ENCODE peak calls at places on chromosomes 13 and 19, in nine cellular contexts. One of them, this sample, is unnamed.

GRCh38 chr19:1449467-1450442 is at the start of gene APC2:
- DNase-seq in foreskin keratinocyte: no peak
- DNase-seq in astrocyte: no peak
- DNase-seq in body of pancreas: no peak
- DNase-seq in heart left ventricle: no peak
- DNase-seq in ascending aorta: no peak
- DNase-seq in Karpas-422: peak; percentile 89
- DNase-seq in left lung: peak; percentile 67
- DNase-seq in IMR-90: peak; percentile 44
- DNase-seq in this sample: peak; percentile 24

GRCh38 chr13:40624338-40624737 is 42.1 kb downstream of the FOXO1 start:
- DNase-seq in IMR-90: no peak
- DNase-seq in Karpas-422: no peak
- DNase-seq in astrocyte: peak; percentile 23
- DNase-seq in body of pancreas: no peak
- DNase-seq in left lung: no peak
- DNase-seq in foreskin keratinocyte: no peak
- DNase-seq in heart left ventricle: no peak
- DNase-seq in ascending aorta: no peak
- DNase-seq in this sample: no peak

GRCh38 chr19:455031-455705 is 5.7 kb downstream of the SHC2 start:
- DNase-seq in astrocyte: no peak
- DNase-seq in ascending aorta: no peak
- DNase-seq in Karpas-422: no peak
- DNase-seq in IMR-90: no peak
- DNase-seq in left lung: peak; percentile 73
- DNase-seq in foreskin keratinocyte: no peak
- DNase-seq in body of pancreas: no peak
- DNase-seq in heart left ventricle: no peak
- DNase-seq in this sample: no peak

GRCh38 chr19:13804830-13805683 is 9.8 kb downstream of the ZSWIM4 start:
- DNase-seq in left lung: peak; percentile 83
- DNase-seq in ascending aorta: no peak
- DNase-seq in heart left ventricle: peak; percentile 63
- DNase-seq in astrocyte: no peak
- DNase-seq in IMR-90: no peak
- DNase-seq in foreskin keratinocyte: no peak
- DNase-seq in body of pancreas: peak; percentile 65
- DNase-seq in Karpas-422: no peak
- DNase-seq in this sample: no peak

GRCh38 chr13:64758520-64758919 is 2471.6 kb downstream of the PCDH9 start:
- DNase-seq in astrocyte: peak; percentile 39
- DNase-seq in Karpas-422: no peak
- DNase-seq in ascending aorta: no peak
- DNase-seq in body of pancreas: no peak
- DNase-seq in IMR-90: peak; percentile 1
- DNase-seq in heart left ventricle: no peak
- DNase-seq in foreskin keratinocyte: no peak
- DNase-seq in left lung: no peak
- DNase-seq in this sample: no peak

GRCh38 chr19:3515891-3516422 is 9.8 kb downstream of the FZR1 start:
- DNase-seq in astrocyte: peak; percentile 54
- DNase-seq in heart left ventricle: no peak
- DNase-seq in left lung: no peak
- DNase-seq in body of pancreas: no peak
- DNase-seq in Karpas-422: no peak
- DNase-seq in foreskin keratinocyte: no peak
- DNase-seq in IMR-90: peak; percentile 50
- DNase-seq in ascending aorta: no peak
- DNase-seq in this sample: no peak

GRCh38 chr13:113820813-113821651 is 42.8 kb downstream of the GAS6 start:
- DNase-seq in IMR-90: peak; percentile 99
- DNase-seq in ascending aorta: peak; percentile 33
- DNase-seq in heart left ventricle: peak; percentile 90
- DNase-seq in foreskin keratinocyte: peak; percentile 89
- DNase-seq in astrocyte: peak; percentile 98
- DNase-seq in Karpas-422: no peak
- DNase-seq in body of pancreas: peak; percentile 30
- DNase-seq in left lung: peak; percentile 80
- DNase-seq in this sample: no peak

GRCh38 chr13:30743319-30744055 is 8.1 kb downstream of the ALOX5AP start:
- DNase-seq in ascending aorta: no peak
- DNase-seq in body of pancreas: peak; percentile 12
- DNase-seq in left lung: no peak
- DNase-seq in heart left ventricle: peak; percentile 48
- DNase-seq in astrocyte: peak; percentile 100
- DNase-seq in IMR-90: peak; percentile 99
- DNase-seq in foreskin keratinocyte: peak; percentile 96
- DNase-seq in Karpas-422: no peak
- DNase-seq in this sample: no peak

GRCh38 chr19:5360003-5360820 is 19.6 kb upstream of the PTPRS start:
- DNase-seq in IMR-90: peak; percentile 29
- DNase-seq in foreskin keratinocyte: no peak
- DNase-seq in ascending aorta: no peak
- DNase-seq in body of pancreas: no peak
- DNase-seq in Karpas-422: no peak
- DNase-seq in astrocyte: peak; percentile 49
- DNase-seq in heart left ventricle: no peak
- DNase-seq in left lung: no peak
- DNase-seq in this sample: no peak

GRCh38 chr19:47107953-47108746 is 5.4 kb downstream of the ZC3H4 start:
- DNase-seq in left lung: no peak
- DNase-seq in IMR-90: peak; percentile 29
- DNase-seq in foreskin keratinocyte: no peak
- DNase-seq in body of pancreas: no peak
- DNase-seq in Karpas-422: no peak
- DNase-seq in ascending aorta: no peak
- DNase-seq in heart left ventricle: peak; percentile 11
- DNase-seq in astrocyte: peak; percentile 60
- DNase-seq in this sample: no peak

GRCh38 chr19:3852614-3853254 is 16.1 kb downstream of the ZFR2 start:
- DNase-seq in foreskin keratinocyte: peak; percentile 74
- DNase-seq in body of pancreas: peak; percentile 14
- DNase-seq in IMR-90: peak; percentile 60
- DNase-seq in heart left ventricle: no peak
- DNase-seq in astrocyte: peak; percentile 81
- DNase-seq in Karpas-422: peak; percentile 48
- DNase-seq in ascending aorta: no peak
- DNase-seq in left lung: no peak
- DNase-seq in this sample: peak; percentile 33

GRCh38 chr19:19107663-19108062 is 30.6 kb downstream of the TMEM161A start:
- DNase-seq in Karpas-422: no peak
- DNase-seq in ascending aorta: no peak
- DNase-seq in body of pancreas: no peak
- DNase-seq in IMR-90: no peak
- DNase-seq in foreskin keratinocyte: no peak
- DNase-seq in astrocyte: no peak
- DNase-seq in heart left ventricle: no peak
- DNase-seq in left lung: no peak
- DNase-seq in this sample: no peak

GRCh38 chr19:56217039-56217949 is 15.2 kb downstream of the ZSCAN5C start:
- DNase-seq in Karpas-422: no peak
- DNase-seq in body of pancreas: peak; percentile 13
- DNase-seq in heart left ventricle: peak; percentile 31
- DNase-seq in IMR-90: peak; percentile 4
- DNase-seq in ascending aorta: no peak
- DNase-seq in left lung: no peak
- DNase-seq in astrocyte: peak; percentile 29
- DNase-seq in foreskin keratinocyte: peak; percentile 71
- DNase-seq in this sample: no peak

GRCh38 chr13:29909975-29910674 is 59.7 kb upstream of the UBL3 start:
- DNase-seq in astrocyte: peak; percentile 49
- DNase-seq in ascending aorta: no peak
- DNase-seq in IMR-90: peak; percentile 78
- DNase-seq in body of pancreas: no peak
- DNase-seq in Karpas-422: no peak
- DNase-seq in foreskin keratinocyte: peak; percentile 68
- DNase-seq in heart left ventricle: peak; percentile 39
- DNase-seq in left lung: no peak
- DNase-seq in this sample: no peak

DNA sequence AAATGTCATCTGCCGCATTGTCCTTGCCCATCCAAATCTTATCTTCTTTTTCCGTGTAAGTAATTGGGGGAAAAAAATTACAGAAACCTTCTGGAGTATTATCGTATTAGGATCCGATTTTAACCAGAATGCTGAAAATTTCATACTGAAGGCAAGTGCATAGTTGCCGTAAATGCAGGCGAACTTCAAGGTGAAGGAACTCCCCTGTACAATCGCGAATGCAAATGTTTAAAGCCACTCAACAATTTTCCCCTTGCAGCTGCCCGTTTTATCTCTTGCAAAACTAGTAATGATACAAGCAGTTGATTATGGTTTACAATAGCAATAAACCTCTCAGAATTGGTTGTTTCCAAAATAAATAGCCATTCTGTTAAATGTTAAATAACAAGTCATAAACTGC is 105.6 kb downstream of the DNAJC15 start:
- DNase-seq in ascending aorta: no peak
- DNase-seq in IMR-90: no peak
- DNase-seq in foreskin keratinocyte: no peak
- DNase-seq in left lung: no peak
- DNase-seq in Karpas-422: peak; percentile 91
- DNase-seq in body of pancreas: no peak
- DNase-seq in heart left ventricle: no peak
- DNase-seq in astrocyte: no peak
- DNase-seq in this sample: no peak
- H3K27ac ChIP-seq in ascending aorta: no peak overlapping the region
- H3K27ac ChIP-seq in IMR-90: no peak overlapping the region
- H3K27ac ChIP-seq in foreskin keratinocyte: no peak overlapping the region
- H3K27ac ChIP-seq in left lung: no peak overlapping the region
- H3K27ac ChIP-seq in Karpas-422: peak overlapping the region; percentile 99
- H3K27ac ChIP-seq in body of pancreas: no peak overlapping the region
- H3K27ac ChIP-seq in heart left ventricle: no peak overlapping the region
- H3K27ac ChIP-seq in astrocyte: no peak overlapping the region
- H3K27ac ChIP-seq in this sample: no peak overlapping the region

GRCh38 chr13:66359393-66359792 is 870.7 kb downstream of the PCDH9 start:
- DNase-seq in body of pancreas: no peak
- DNase-seq in IMR-90: no peak
- DNase-seq in Karpas-422: no peak
- DNase-seq in left lung: no peak
- DNase-seq in ascending aorta: no peak
- DNase-seq in astrocyte: no peak
- DNase-seq in heart left ventricle: no peak
- DNase-seq in foreskin keratinocyte: no peak
- DNase-seq in this sample: no peak
- H3K27ac ChIP-seq in body of pancreas: no peak overlapping the region
- H3K27ac ChIP-seq in IMR-90: no peak overlapping the region
- H3K27ac ChIP-seq in Karpas-422: no peak overlapping the region
- H3K27ac ChIP-seq in left lung: no peak overlapping the region
- H3K27ac ChIP-seq in ascending aorta: no peak overlapping the region
- H3K27ac ChIP-seq in astrocyte: no peak overlapping the region
- H3K27ac ChIP-seq in heart left ventricle: no peak overlapping the region
- H3K27ac ChIP-seq in foreskin keratinocyte: no peak overlapping the region
- H3K27ac ChIP-seq in this sample: no peak overlapping the region

GRCh38 chr19:9936151-9937000 is at the start of gene OLFM2:
- DNase-seq in ascending aorta: no peak
- DNase-seq in Karpas-422: no peak
- DNase-seq in foreskin keratinocyte: no peak
- DNase-seq in body of pancreas: peak; percentile 62
- DNase-seq in IMR-90: no peak
- DNase-seq in astrocyte: no peak
- DNase-seq in left lung: no peak
- DNase-seq in heart left ventricle: peak; percentile 42
- DNase-seq in this sample: peak; percentile 25
- H3K27ac ChIP-seq in ascending aorta: no peak within 1 kb of the TSS
- H3K27ac ChIP-seq in Karpas-422: no peak within 1 kb of the TSS
- H3K27ac ChIP-seq in foreskin keratinocyte: no peak within 1 kb of the TSS
- H3K27ac ChIP-seq in body of pancreas: no peak within 1 kb of the TSS
- H3K27ac ChIP-seq in IMR-90: no peak within 1 kb of the TSS
- H3K27ac ChIP-seq in astrocyte: no peak within 1 kb of the TSS
- H3K27ac ChIP-seq in left lung: no peak within 1 kb of the TSS
- H3K27ac ChIP-seq in heart left ventricle: no peak within 1 kb of the TSS
- H3K27ac ChIP-seq in this sample: no peak within 1 kb of the TSS

DNA sequence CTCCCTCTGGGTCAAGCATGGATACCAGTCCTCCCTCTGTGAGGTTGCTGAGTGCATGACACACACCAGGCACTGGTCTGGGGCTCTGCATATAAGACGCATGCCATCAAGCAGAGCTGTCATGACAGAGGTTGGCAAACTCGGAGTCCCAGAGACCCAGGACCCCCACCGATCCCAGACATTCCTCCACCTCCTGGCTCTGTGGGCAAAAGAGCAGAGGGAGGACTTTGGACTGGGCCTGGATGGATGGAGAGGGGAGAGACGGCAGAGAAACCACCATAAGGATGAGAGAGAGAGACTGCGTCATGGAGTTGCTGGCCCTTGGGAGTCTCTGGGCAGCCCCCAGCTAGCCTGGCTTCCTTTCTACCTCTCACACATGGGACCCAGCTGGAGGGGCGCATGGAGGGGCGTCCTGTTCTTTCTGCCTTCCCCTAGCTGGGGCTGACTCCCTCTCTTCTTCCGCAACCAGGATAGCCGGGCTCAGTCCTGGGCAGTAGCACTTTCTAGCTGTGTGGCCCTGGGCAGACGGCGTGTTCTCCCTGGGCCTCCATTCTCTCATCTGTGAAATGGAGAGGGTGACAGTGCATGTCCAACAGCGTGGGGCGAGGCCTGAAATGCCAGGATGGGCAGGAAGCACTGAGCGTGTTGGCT is 1.6 kb downstream of the HPN start:
- DNase-seq in ascending aorta: no peak
- DNase-seq in body of pancreas: no peak
- DNase-seq in foreskin keratinocyte: no peak
- DNase-seq in IMR-90: no peak
- DNase-seq in heart left ventricle: peak; percentile 18
- DNase-seq in Karpas-422: no peak
- DNase-seq in astrocyte: no peak
- DNase-seq in left lung: peak; percentile 61
- DNase-seq in this sample: no peak
- H3K27ac ChIP-seq in ascending aorta: no peak overlapping the region
- H3K27ac ChIP-seq in body of pancreas: peak overlapping the region; percentile 97
- H3K27ac ChIP-seq in foreskin keratinocyte: no peak overlapping the region
- H3K27ac ChIP-seq in IMR-90: no peak overlapping the region
- H3K27ac ChIP-seq in heart left ventricle: no peak overlapping the region
- H3K27ac ChIP-seq in Karpas-422: no peak overlapping the region
- H3K27ac ChIP-seq in astrocyte: no peak overlapping the region
- H3K27ac ChIP-seq in left lung: no peak overlapping the region
- H3K27ac ChIP-seq in this sample: no peak overlapping the region

DNA sequence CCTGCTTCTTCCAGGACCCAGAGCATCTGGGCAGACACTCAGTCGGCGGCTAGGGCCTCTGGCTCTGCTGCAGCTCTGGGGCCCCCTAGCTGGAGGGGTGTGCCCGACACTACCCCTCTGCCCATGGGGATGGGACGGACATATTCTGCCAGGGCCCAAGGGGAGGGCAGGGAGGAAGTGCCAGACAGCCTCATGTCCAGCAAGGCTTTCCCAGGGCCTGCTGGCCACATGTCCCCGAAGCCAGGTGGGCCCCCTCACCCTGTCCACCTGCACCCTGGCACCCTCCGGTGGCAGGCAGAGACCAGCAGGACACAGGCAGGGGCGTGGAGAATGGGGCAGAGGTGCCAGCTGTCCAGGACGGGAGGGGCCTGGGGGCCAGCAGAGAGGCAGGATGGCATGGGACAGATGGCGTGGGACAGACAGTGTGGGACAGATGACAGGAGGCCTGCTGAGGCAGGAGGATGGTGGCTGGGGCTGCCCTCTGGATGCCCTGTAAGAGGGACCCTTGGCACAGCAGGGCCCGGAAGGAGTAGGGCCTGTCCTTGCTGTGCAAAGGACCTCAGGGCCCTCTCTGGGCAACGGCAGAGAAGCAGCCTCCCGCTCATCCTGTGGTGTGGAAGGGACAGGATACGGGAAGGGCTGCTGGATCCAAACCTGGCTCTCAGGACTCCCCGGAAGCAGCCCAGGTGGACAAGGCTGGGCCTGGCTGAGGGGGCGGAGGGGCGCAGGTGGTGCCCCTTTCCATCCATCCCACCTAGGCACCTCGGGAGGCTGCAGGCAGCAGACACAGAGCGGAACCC is 29.1 kb downstream of the CEBPG start:
- DNase-seq in ascending aorta: no peak
- DNase-seq in body of pancreas: peak; percentile 14
- DNase-seq in astrocyte: no peak
- DNase-seq in Karpas-422: peak; percentile 51
- DNase-seq in left lung: peak; percentile 74
- DNase-seq in heart left ventricle: peak; percentile 26
- DNase-seq in IMR-90: no peak
- DNase-seq in foreskin keratinocyte: no peak
- DNase-seq in this sample: no peak
- H3K27ac ChIP-seq in ascending aorta: no peak overlapping the region
- H3K27ac ChIP-seq in body of pancreas: peak overlapping the region; percentile 73
- H3K27ac ChIP-seq in astrocyte: no peak overlapping the region
- H3K27ac ChIP-seq in Karpas-422: no peak overlapping the region
- H3K27ac ChIP-seq in left lung: no peak overlapping the region
- H3K27ac ChIP-seq in heart left ventricle: no peak overlapping the region
- H3K27ac ChIP-seq in IMR-90: no peak overlapping the region
- H3K27ac ChIP-seq in foreskin keratinocyte: no peak overlapping the region
- H3K27ac ChIP-seq in this sample: no peak overlapping the region

This sample was measured in CD8-positive, alpha-beta memory T cell.